ENCODE peak calls at places on chromosomes 6 and 20, in five cellular contexts. P is GM12878, I is SK-N-SH, M is K562, Y is HepG2. C is an unnamed sample.

GRCh38 chr6:52162940-52163908 is 23.0 kb upstream of the IL17A start:
- DNase-seq in M (no peak), I (no peak), P (no peak), Y (peak; percentile 53), C (peak; percentile 54)

GRCh38 chr20:1005452-1006027 is 3.4 kb upstream of the RSPO4 start:
- DNase-seq in Y (peak; percentile 59), I (peak; percentile 66), P (peak; percentile 2), M (peak; percentile 68), C (peak; percentile 63)

GRCh38 chr20:16201191-16201590 is 372.1 kb downstream of the KIF16B start:
- DNase-seq in I (no peak), M (no peak), Y (no peak), P (no peak), C (no peak)

GRCh38 chr6:131139599-131139998 is 4.3 kb downstream of the AKAP7 start:
- DNase-seq in M (no peak), P (no peak), I (no peak), Y (no peak), C (no peak)

GRCh38 chr6:79802657-79803310 is 144.6 kb downstream of the ELOVL4 start:
- DNase-seq in Y (no peak), P (no peak), M (no peak), I (no peak), C (no peak)

GRCh38 chr6:158154816-158155215 is 13.2 kb downstream of the SERAC1 start:
- DNase-seq in M (no peak), Y (no peak), P (no peak), I (no peak), C (no peak)

GRCh38 chr20:57991211-57991841 is 237.1 kb downstream of the ANKRD60 start:
- DNase-seq in M (no peak), I (peak; percentile 57), P (no peak), Y (no peak), C (no peak)

GRCh38 chr6:52994789-52995078 is 350 bp downstream of the GSTA4 start:
- DNase-seq in I (peak; percentile 64), P (no peak), Y (no peak), M (peak; percentile 24), C (no peak)

GRCh38 chr20:36173451-36173933 is 19.0 kb downstream of the EPB41L1 start:
- DNase-seq in I (peak; percentile 60), P (no peak), M (peak; percentile 43), Y (no peak), C (no peak)

GRCh38 chr6:36840471-36841461 is 1.5 kb upstream of the CPNE5 start:
- DNase-seq in P (no peak), M (no peak), Y (peak; percentile 64), I (no peak), C (no peak)

GRCh38 chr6:111088668-111089003 is 1.3 kb downstream of the SLC16A10 start:
- DNase-seq in I (no peak), P (no peak), Y (no peak), M (no peak), C (no peak)

GRCh38 chr20:25319241-25320034 is 71.2 kb downstream of the ABHD12 start:
- DNase-seq in M (no peak), P (no peak), I (no peak), Y (no peak), C (no peak)

GRCh38 chr20:51800769-51801219 is 1.5 kb downstream of the SALL4 start:
- DNase-seq in I (peak; percentile 69), P (no peak), Y (no peak), M (no peak), C (no peak)

GRCh38 chr20:62929051-62929538 is 2.8 kb upstream of the DIDO1 start:
- DNase-seq in I (no peak), P (no peak), Y (peak; percentile 50), M (peak; percentile 77), C (no peak)

GRCh38 chr6:65285275-65285674 is 421.8 kb downstream of the EYS start:
- DNase-seq in I (no peak), P (no peak), M (no peak), Y (no peak), C (no peak)

GRCh38 chr20:56924976-56925695 is 296.0 kb downstream of the TFAP2C start:
- DNase-seq in P (no peak), M (no peak), Y (no peak), I (peak; percentile 42), C (no peak)

GRCh38 chr20:33569290-33570094 is 79.6 kb downstream of the CBFA2T2 start:
- DNase-seq in P (no peak), M (no peak), Y (peak; percentile 66), I (no peak), C (no peak)

GRCh38 chr6:169714178-169714577 is 10.1 kb downstream of the PHF10 start:
- DNase-seq in P (no peak), M (no peak), Y (no peak), I (no peak), C (no peak)

GRCh38 chr6:154572592-154572991 is 62.1 kb upstream of the CNKSR3 start:
- DNase-seq in Y (no peak), M (no peak), P (no peak), I (no peak), C (no peak)

GRCh38 chr20:47352332-47353223 is 3.9 kb downstream of the ZMYND8 start:
- DNase-seq in P (no peak), I (peak; percentile 36), Y (no peak), M (no peak), C (no peak)

GRCh38 chr20:53826090-53826489 is 232.5 kb upstream of the ZNF217 start:
- DNase-seq in P (no peak), Y (no peak), M (no peak), I (no peak), C (no peak)

GRCh38 chr20:2006452-2007381 is 12.9 kb upstream of the PDYN start:
- DNase-seq in M (peak; percentile 69), P (no peak), I (peak; percentile 72), Y (peak; percentile 46), C (peak; percentile 19)

GRCh38 chr6:50714487-50715379 is 1.4 kb downstream of the TFAP2D start:
- DNase-seq in I (peak; percentile 71), Y (no peak), P (no peak), M (no peak), C (no peak)

GRCh38 chr6:18044108-18044783 is 56.8 kb upstream of the KIF13A start:
- DNase-seq in P (no peak), I (no peak), Y (no peak), M (no peak), C (no peak)

GRCh38 chr6:130937942-130938604 is 110.9 kb downstream of the SMLR1 start:
- DNase-seq in P (no peak), M (no peak), Y (peak; percentile 90), I (no peak), C (peak; percentile 36)

GRCh38 chr6:154242617-154243357 is 113.8 kb downstream of the IPCEF1 start:
- DNase-seq in P (no peak), Y (no peak), I (no peak), M (no peak), C (no peak)

GRCh38 chr20:1897486-1897885 is 2.3 kb downstream of the SIRPA start:
- DNase-seq in Y (no peak), M (no peak), I (no peak), P (no peak), C (no peak)

GRCh38 chr20:32516583-32516982 is 68.5 kb downstream of the NOL4L start:
- DNase-seq in Y (no peak), M (no peak), I (no peak), P (no peak), C (no peak)

GRCh38 chr6:42783876-42784738 is 2.3 kb downstream of the BICRAL start:
- DNase-seq in P (no peak), M (no peak), I (no peak), Y (no peak), C (no peak)

GRCh38 chr6:151370509-151371078 is 20.8 kb downstream of the ZBTB2 start:
- DNase-seq in Y (no peak), M (no peak), P (no peak), I (no peak), C (no peak)

GRCh38 chr6:121584591-121585369 is 149.3 kb downstream of the GJA1 start:
- DNase-seq in P (no peak), M (no peak), Y (no peak), I (no peak), C (no peak)

GRCh38 chr6:107493158-107494057 is 3.5 kb downstream of the SOBP start:
- DNase-seq in Y (peak; percentile 98), I (no peak), M (no peak), P (no peak), C (no peak)

GRCh38 chr6:114342826-114343781 is at the start of gene HS3ST5:
- DNase-seq in M (no peak), P (no peak), I (peak; percentile 86), Y (peak; percentile 57), C (peak; percentile 6)

GRCh38 chr6:109265530-109265929 is 116.7 kb downstream of the CD164 start:
- DNase-seq in M (no peak), I (no peak), Y (no peak), P (no peak), C (no peak)

GRCh38 chr6:1334725-1335124 is 22.8 kb downstream of the FOXQ1 start:
- DNase-seq in I (no peak), Y (no peak), P (no peak), M (no peak), C (no peak)

GRCh38 chr6:31836036-31836675 is 8.6 kb downstream of the HSPA1B start:
- DNase-seq in M (peak; percentile 47), P (no peak), Y (no peak), I (no peak), C (no peak)

GRCh38 chr20:43752561-43753301 is 25.9 kb upstream of the GTSF1L start:
- DNase-seq in M (no peak), I (no peak), Y (no peak), P (peak; percentile 95), C (no peak)

GRCh38 chr6:2684059-2684749 is 66.5 kb downstream of the MYLK4 start:
- DNase-seq in M (no peak), Y (no peak), I (no peak), P (no peak), C (peak; percentile 86)
- TF ChIP-seq REST in M (no peak), Y (no peak), I (no peak), P (no peak), C (no peak)

GRCh38 chr6:116246089-116246488 is 7.8 kb downstream of the TSPYL4 start:
- DNase-seq in I (no peak), P (no peak), Y (no peak), M (no peak), C (no peak)
- TF ChIP-seq JUND in I (peak; percentile 19), P (no peak), Y (no peak), M (peak; percentile 82), C (no peak)

DNA sequence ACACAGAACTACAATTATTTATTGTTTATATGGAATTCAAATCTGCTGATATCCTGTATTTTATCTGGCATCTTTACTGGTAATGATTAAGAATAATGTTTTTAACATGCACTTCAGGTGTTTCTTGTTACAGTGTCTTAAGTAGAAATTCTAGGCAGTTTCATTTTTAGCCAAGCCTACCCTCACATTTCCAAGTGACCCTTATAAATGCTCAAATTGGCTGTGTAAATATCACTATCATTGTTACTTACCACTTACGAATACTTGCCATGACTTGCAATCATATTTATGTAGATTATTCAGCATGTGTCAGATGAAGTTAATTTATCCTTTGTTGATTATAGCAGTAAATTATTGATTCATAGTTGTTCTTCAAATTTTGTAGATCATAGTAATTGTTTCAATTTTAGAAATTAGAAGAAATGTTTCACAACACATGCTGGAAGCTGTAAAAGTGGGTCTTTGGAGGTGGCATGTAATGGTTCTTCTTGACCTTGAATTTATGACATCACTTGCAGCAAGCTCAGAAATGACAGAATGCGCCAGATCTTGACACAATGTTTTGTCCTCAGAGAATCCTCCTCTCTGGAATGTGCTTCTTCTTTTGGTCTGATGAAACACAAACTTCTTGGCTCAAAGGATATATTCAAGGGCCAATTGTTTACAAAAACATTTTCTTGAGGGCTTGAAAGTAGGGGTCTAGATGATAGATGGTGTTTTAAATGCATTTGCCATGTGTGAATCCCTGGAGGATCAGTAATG is 471.8 kb downstream of the COL12A1 start:
- DNase-seq in Y (no peak), P (no peak), M (no peak), I (no peak), C (no peak)
- TF ChIP-seq REST in Y (no peak), P (no peak), M (no peak), I (no peak), C (no peak)

GRCh38 chr6:46476301-46476700 is 14.9 kb downstream of the RCAN2 start:
- DNase-seq in P (no peak), Y (no peak), M (no peak), I (no peak), C (no peak)
- TF ChIP-seq JUND in P (no peak), Y (no peak), M (no peak), I (no peak), C (no peak)